ENCODE peak calls at places on chromosome 21, in ten cellular contexts. One of them, this sample, is unnamed.

GRCh38 chr21:33419538-33420123 is 16.4 kb downstream of the IFNGR2 start:
- DNase-seq in dorsolateral prefrontal cortex: no peak
- DNase-seq in mesendoderm: no peak
- DNase-seq in upper lobe of left lung: peak
- DNase-seq in caudate nucleus: no peak
- DNase-seq in heart right ventricle: no peak
- DNase-seq in RWPE1: no peak
- DNase-seq in K562: no peak
- DNase-seq in endodermal cell: no peak
- DNase-seq in astrocyte: no peak
- DNase-seq in this sample: no peak

GRCh38 chr21:26844258-26845065 is 747 bp downstream of the ADAMTS1 start:
- DNase-seq in upper lobe of left lung: peak
- DNase-seq in caudate nucleus: peak
- DNase-seq in K562: no peak
- DNase-seq in dorsolateral prefrontal cortex: peak
- DNase-seq in mesendoderm: peak
- DNase-seq in RWPE1: peak
- DNase-seq in astrocyte: peak
- DNase-seq in heart right ventricle: peak
- DNase-seq in endodermal cell: peak
- DNase-seq in this sample: peak

GRCh38 chr21:33377221-33377620 is 26.0 kb upstream of the IFNGR2 start:
- DNase-seq in astrocyte: no peak
- DNase-seq in endodermal cell: no peak
- DNase-seq in dorsolateral prefrontal cortex: no peak
- DNase-seq in RWPE1: no peak
- DNase-seq in caudate nucleus: no peak
- DNase-seq in upper lobe of left lung: no peak
- DNase-seq in K562: no peak
- DNase-seq in mesendoderm: no peak
- DNase-seq in heart right ventricle: no peak
- DNase-seq in this sample: no peak

GRCh38 chr21:38266732-38267131 is 9.9 kb downstream of the KCNJ15 start:
- DNase-seq in K562: no peak
- DNase-seq in dorsolateral prefrontal cortex: no peak
- DNase-seq in endodermal cell: no peak
- DNase-seq in caudate nucleus: no peak
- DNase-seq in astrocyte: peak
- DNase-seq in upper lobe of left lung: no peak
- DNase-seq in mesendoderm: no peak
- DNase-seq in RWPE1: peak
- DNase-seq in heart right ventricle: no peak
- DNase-seq in this sample: no peak

GRCh38 chr21:38067086-38067739 is 151.0 kb upstream of the KCNJ6 start:
- DNase-seq in K562: no peak
- DNase-seq in astrocyte: no peak
- DNase-seq in mesendoderm: no peak
- DNase-seq in dorsolateral prefrontal cortex: no peak
- DNase-seq in upper lobe of left lung: no peak
- DNase-seq in caudate nucleus: no peak
- DNase-seq in endodermal cell: no peak
- DNase-seq in RWPE1: no peak
- DNase-seq in heart right ventricle: no peak
- DNase-seq in this sample: no peak

GRCh38 chr21:38455403-38455802 is 42.9 kb downstream of the ERG start:
- DNase-seq in upper lobe of left lung: no peak
- DNase-seq in RWPE1: no peak
- DNase-seq in mesendoderm: no peak
- DNase-seq in endodermal cell: no peak
- DNase-seq in caudate nucleus: no peak
- DNase-seq in dorsolateral prefrontal cortex: no peak
- DNase-seq in heart right ventricle: no peak
- DNase-seq in astrocyte: peak
- DNase-seq in K562: no peak
- DNase-seq in this sample: no peak

GRCh38 chr21:14675774-14676530 is 129.8 kb upstream of the SAMSN1 start:
- DNase-seq in mesendoderm: no peak
- DNase-seq in RWPE1: no peak
- DNase-seq in endodermal cell: no peak
- DNase-seq in upper lobe of left lung: no peak
- DNase-seq in caudate nucleus: no peak
- DNase-seq in K562: peak
- DNase-seq in astrocyte: no peak
- DNase-seq in heart right ventricle: no peak
- DNase-seq in dorsolateral prefrontal cortex: no peak
- DNase-seq in this sample: no peak

GRCh38 chr21:26800455-26801454 is 44.5 kb downstream of the ADAMTS1 start:
- DNase-seq in mesendoderm: no peak
- DNase-seq in endodermal cell: no peak
- DNase-seq in astrocyte: no peak
- DNase-seq in heart right ventricle: no peak
- DNase-seq in upper lobe of left lung: no peak
- DNase-seq in RWPE1: no peak
- DNase-seq in caudate nucleus: no peak
- DNase-seq in K562: no peak
- DNase-seq in dorsolateral prefrontal cortex: no peak
- DNase-seq in this sample: no peak

GRCh38 chr21:19870682-19871081 is 1127.5 kb upstream of the NCAM2 start:
- DNase-seq in endodermal cell: no peak
- DNase-seq in RWPE1: no peak
- DNase-seq in K562: no peak
- DNase-seq in caudate nucleus: no peak
- DNase-seq in upper lobe of left lung: no peak
- DNase-seq in heart right ventricle: no peak
- DNase-seq in mesendoderm: no peak
- DNase-seq in dorsolateral prefrontal cortex: no peak
- DNase-seq in astrocyte: no peak
- DNase-seq in this sample: no peak

GRCh38 chr21:40923361-40923760 is 76.4 kb upstream of the DSCAM start:
- DNase-seq in heart right ventricle: no peak
- DNase-seq in RWPE1: peak
- DNase-seq in astrocyte: no peak
- DNase-seq in mesendoderm: no peak
- DNase-seq in dorsolateral prefrontal cortex: no peak
- DNase-seq in endodermal cell: no peak
- DNase-seq in caudate nucleus: no peak
- DNase-seq in upper lobe of left lung: no peak
- DNase-seq in K562: no peak
- DNase-seq in this sample: no peak

GRCh38 chr21:19468981-19469715 is 1065.6 kb upstream of the TMPRSS15 start:
- DNase-seq in caudate nucleus: no peak
- DNase-seq in upper lobe of left lung: no peak
- DNase-seq in dorsolateral prefrontal cortex: no peak
- DNase-seq in astrocyte: no peak
- DNase-seq in K562: no peak
- DNase-seq in endodermal cell: no peak
- DNase-seq in RWPE1: no peak
- DNase-seq in heart right ventricle: no peak
- DNase-seq in mesendoderm: no peak
- DNase-seq in this sample: no peak

GRCh38 chr21:39616373-39616772 is 3.6 kb downstream of the B3GALT5 start:
- DNase-seq in astrocyte: no peak
- DNase-seq in dorsolateral prefrontal cortex: no peak
- DNase-seq in RWPE1: no peak
- DNase-seq in upper lobe of left lung: no peak
- DNase-seq in K562: no peak
- DNase-seq in heart right ventricle: no peak
- DNase-seq in mesendoderm: no peak
- DNase-seq in caudate nucleus: no peak
- DNase-seq in endodermal cell: no peak
- DNase-seq in this sample: no peak

GRCh38 chr21:38806942-38807284 is 1.2 kb downstream of the ETS2 start:
- DNase-seq in upper lobe of left lung: no peak
- DNase-seq in astrocyte: peak
- DNase-seq in RWPE1: no peak
- DNase-seq in K562: peak
- DNase-seq in dorsolateral prefrontal cortex: no peak
- DNase-seq in mesendoderm: no peak
- DNase-seq in heart right ventricle: no peak
- DNase-seq in endodermal cell: no peak
- DNase-seq in caudate nucleus: no peak
- DNase-seq in this sample: no peak

GRCh38 chr21:38922474-38922873 is 116.7 kb downstream of the ETS2 start:
- DNase-seq in mesendoderm: no peak
- DNase-seq in RWPE1: no peak
- DNase-seq in dorsolateral prefrontal cortex: no peak
- DNase-seq in heart right ventricle: no peak
- DNase-seq in caudate nucleus: no peak
- DNase-seq in upper lobe of left lung: no peak
- DNase-seq in K562: no peak
- DNase-seq in endodermal cell: no peak
- DNase-seq in astrocyte: no peak
- DNase-seq in this sample: no peak

GRCh38 chr21:45303751-45304150 is 16.1 kb upstream of the POFUT2 start:
- DNase-seq in mesendoderm: no peak
- DNase-seq in K562: no peak
- DNase-seq in dorsolateral prefrontal cortex: no peak
- DNase-seq in upper lobe of left lung: peak
- DNase-seq in caudate nucleus: no peak
- DNase-seq in endodermal cell: no peak
- DNase-seq in RWPE1: no peak
- DNase-seq in astrocyte: no peak
- DNase-seq in heart right ventricle: peak
- DNase-seq in this sample: peak

GRCh38 chr21:45305831-45306230 is 18.1 kb upstream of the POFUT2 start:
- DNase-seq in K562: no peak
- DNase-seq in mesendoderm: no peak
- DNase-seq in endodermal cell: peak
- DNase-seq in heart right ventricle: no peak
- DNase-seq in astrocyte: peak
- DNase-seq in caudate nucleus: no peak
- DNase-seq in RWPE1: no peak
- DNase-seq in upper lobe of left lung: no peak
- DNase-seq in dorsolateral prefrontal cortex: no peak
- DNase-seq in this sample: peak

GRCh38 chr21:45304945-45305344 is 17.2 kb upstream of the POFUT2 start:
- DNase-seq in RWPE1: no peak
- DNase-seq in upper lobe of left lung: peak
- DNase-seq in astrocyte: no peak
- DNase-seq in mesendoderm: no peak
- DNase-seq in endodermal cell: peak
- DNase-seq in caudate nucleus: no peak
- DNase-seq in dorsolateral prefrontal cortex: no peak
- DNase-seq in heart right ventricle: peak
- DNase-seq in K562: no peak
- DNase-seq in this sample: peak

GRCh38 chr21:45303111-45303615 is 15.5 kb upstream of the POFUT2 start:
- DNase-seq in upper lobe of left lung: peak
- DNase-seq in mesendoderm: no peak
- DNase-seq in heart right ventricle: peak
- DNase-seq in endodermal cell: peak
- DNase-seq in caudate nucleus: no peak
- DNase-seq in dorsolateral prefrontal cortex: peak
- DNase-seq in astrocyte: no peak
- DNase-seq in RWPE1: no peak
- DNase-seq in K562: no peak
- DNase-seq in this sample: peak

GRCh38 chr21:45304161-45304830 is 16.6 kb upstream of the POFUT2 start:
- DNase-seq in K562: no peak
- DNase-seq in RWPE1: no peak
- DNase-seq in mesendoderm: no peak
- DNase-seq in astrocyte: no peak
- DNase-seq in dorsolateral prefrontal cortex: no peak
- DNase-seq in heart right ventricle: peak
- DNase-seq in endodermal cell: peak
- DNase-seq in upper lobe of left lung: no peak
- DNase-seq in caudate nucleus: no peak
- DNase-seq in this sample: peak
- H3K27ac ChIP-seq in K562: no peak
- H3K27ac ChIP-seq in RWPE1: no peak
- H3K27ac ChIP-seq in mesendoderm: no peak
- H3K27ac ChIP-seq in astrocyte: peak
- H3K27ac ChIP-seq in dorsolateral prefrontal cortex: no peak
- H3K27ac ChIP-seq in heart right ventricle: no peak
- H3K27ac ChIP-seq in endodermal cell: no peak
- H3K27ac ChIP-seq in upper lobe of left lung: peak
- H3K27ac ChIP-seq in caudate nucleus: no peak
- H3K27ac ChIP-seq in this sample: no peak

GRCh38 chr21:15826908-15827601 is 97.3 kb downstream of the USP25 start:
- DNase-seq in mesendoderm: no peak
- DNase-seq in K562: no peak
- DNase-seq in caudate nucleus: no peak
- DNase-seq in heart right ventricle: no peak
- DNase-seq in dorsolateral prefrontal cortex: peak
- DNase-seq in astrocyte: no peak
- DNase-seq in RWPE1: no peak
- DNase-seq in upper lobe of left lung: no peak
- DNase-seq in endodermal cell: no peak
- DNase-seq in this sample: no peak
- H3K27ac ChIP-seq in mesendoderm: no peak
- H3K27ac ChIP-seq in K562: no peak
- H3K27ac ChIP-seq in caudate nucleus: no peak
- H3K27ac ChIP-seq in heart right ventricle: peak
- H3K27ac ChIP-seq in dorsolateral prefrontal cortex: no peak
- H3K27ac ChIP-seq in astrocyte: no peak
- H3K27ac ChIP-seq in RWPE1: no peak
- H3K27ac ChIP-seq in upper lobe of left lung: peak
- H3K27ac ChIP-seq in endodermal cell: no peak
- H3K27ac ChIP-seq in this sample: no peak

GRCh38 chr21:34861302-34861701 is 187.8 kb downstream of the RUNX1 start:
- DNase-seq in astrocyte: no peak
- DNase-seq in dorsolateral prefrontal cortex: no peak
- DNase-seq in upper lobe of left lung: no peak
- DNase-seq in mesendoderm: no peak
- DNase-seq in endodermal cell: no peak
- DNase-seq in K562: no peak
- DNase-seq in caudate nucleus: no peak
- DNase-seq in heart right ventricle: no peak
- DNase-seq in RWPE1: no peak
- DNase-seq in this sample: no peak
- H3K27ac ChIP-seq in astrocyte: no peak
- H3K27ac ChIP-seq in dorsolateral prefrontal cortex: no peak
- H3K27ac ChIP-seq in upper lobe of left lung: no peak
- H3K27ac ChIP-seq in mesendoderm: no peak
- H3K27ac ChIP-seq in endodermal cell: no peak
- H3K27ac ChIP-seq in K562: no peak
- H3K27ac ChIP-seq in caudate nucleus: no peak
- H3K27ac ChIP-seq in heart right ventricle: no peak
- H3K27ac ChIP-seq in RWPE1: peak
- H3K27ac ChIP-seq in this sample: no peak

DNA sequence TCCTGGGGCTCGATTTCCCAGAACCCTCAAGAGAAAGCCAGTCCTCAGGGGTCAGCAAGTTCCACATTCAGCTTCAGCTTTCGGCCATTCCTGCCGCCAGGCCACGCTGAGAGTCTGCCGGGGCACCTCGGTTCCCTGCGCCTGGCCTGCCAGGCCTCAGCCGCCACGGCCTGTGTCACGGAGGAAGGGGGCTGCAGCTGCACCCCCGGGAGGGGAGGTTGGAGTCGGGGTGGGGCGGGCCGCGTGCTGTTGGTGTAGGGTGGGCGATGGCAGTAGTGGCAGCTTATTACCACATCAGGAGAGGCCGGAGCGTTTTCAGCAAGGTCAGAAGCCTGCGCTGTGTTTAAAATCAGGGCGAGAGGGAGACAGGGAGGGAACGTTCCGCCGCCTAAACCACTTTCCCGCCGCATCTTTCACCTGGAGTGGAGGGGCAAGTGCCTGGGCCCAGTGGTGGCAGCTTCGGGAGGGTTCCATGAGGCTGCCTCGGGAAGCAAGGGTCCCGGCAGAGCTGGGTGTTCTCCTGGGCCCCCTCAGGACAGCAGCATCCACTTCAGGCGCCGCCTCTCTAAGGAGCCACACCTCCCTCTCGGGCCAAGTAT is 68.5 kb upstream of the TRAPPC10 start:
- DNase-seq in caudate nucleus: no peak
- DNase-seq in astrocyte: no peak
- DNase-seq in mesendoderm: no peak
- DNase-seq in heart right ventricle: no peak
- DNase-seq in K562: no peak
- DNase-seq in endodermal cell: no peak
- DNase-seq in dorsolateral prefrontal cortex: no peak
- DNase-seq in upper lobe of left lung: peak
- DNase-seq in RWPE1: no peak
- DNase-seq in this sample: no peak
- H3K27ac ChIP-seq in caudate nucleus: no peak
- H3K27ac ChIP-seq in astrocyte: no peak
- H3K27ac ChIP-seq in mesendoderm: no peak
- H3K27ac ChIP-seq in heart right ventricle: peak
- H3K27ac ChIP-seq in K562: no peak
- H3K27ac ChIP-seq in endodermal cell: no peak
- H3K27ac ChIP-seq in dorsolateral prefrontal cortex: no peak
- H3K27ac ChIP-seq in upper lobe of left lung: no peak
- H3K27ac ChIP-seq in RWPE1: peak
- H3K27ac ChIP-seq in this sample: no peak

This sample was measured in aorta.